ENCODE peak calls at places on chromosomes 3 and 15, in seven cellular contexts. U, V, H, R, B, D and F are unnamed samples.

GRCh38 chr15:68578175-68578959 is 426 bp upstream of the CORO2B start:
- DNase-seq in U (peak), V (peak), H (peak), R (peak), B (peak), D (peak), F (no peak)

GRCh38 chr3:129723558-129724324 is 117.3 kb upstream of the PLXND1 start:
- DNase-seq in U (no peak), V (no peak), H (no peak), R (no peak), B (no peak), D (no peak), F (no peak)

GRCh38 chr3:76554717-76555116 is 485.2 kb upstream of the ROBO2 start:
- DNase-seq in U (no peak), V (no peak), H (no peak), R (no peak), B (no peak), D (no peak), F (no peak)

GRCh38 chr3:79490165-79491028 is 277.4 kb downstream of the ROBO1 start:
- DNase-seq in U (no peak), V (no peak), H (no peak), R (no peak), B (no peak), D (no peak), F (no peak)

GRCh38 chr3:54355795-54356194 is 233.4 kb downstream of the CACNA2D3 start:
- DNase-seq in U (no peak), V (no peak), H (no peak), R (no peak), B (no peak), D (no peak), F (no peak)

GRCh38 chr15:85875756-85876155 is 81.0 kb upstream of the KLHL25 start:
- DNase-seq in U (no peak), V (no peak), H (peak), R (no peak), B (no peak), D (no peak), F (no peak)

GRCh38 chr3:44913868-44914468 is 39.6 kb downstream of the TGM4 start:
- DNase-seq in U (peak), V (peak), H (peak), R (peak), B (peak), D (peak), F (peak)

GRCh38 chr3:99929409-99930139 is 111.9 kb downstream of the CMSS1 start:
- DNase-seq in U (no peak), V (no peak), H (no peak), R (no peak), B (no peak), D (no peak), F (no peak)

GRCh38 chr3:46858996-46859710 is 4.1 kb downstream of the MYL3 start:
- DNase-seq in U (no peak), V (no peak), H (no peak), R (peak), B (no peak), D (no peak), F (no peak)

GRCh38 chr15:65550681-65551098 is 20.4 kb downstream of the HACD3 start:
- DNase-seq in U (no peak), V (no peak), H (no peak), R (no peak), B (no peak), D (no peak), F (no peak)

GRCh38 chr3:123767020-123767394 is 117.1 kb downstream of the MYLK start:
- DNase-seq in U (no peak), V (no peak), H (no peak), R (no peak), B (no peak), D (no peak), F (no peak)

GRCh38 chr15:96064351-96064756 is 266.1 kb upstream of the NR2F2 start:
- DNase-seq in U (no peak), V (peak), H (no peak), R (no peak), B (no peak), D (no peak), F (peak)

GRCh38 chr15:75215107-75216004 is 13.7 kb downstream of the C15orf39 start:
- DNase-seq in U (no peak), V (no peak), H (no peak), R (no peak), B (no peak), D (no peak), F (no peak)

GRCh38 chr3:71468311-71469130 is 115.0 kb downstream of the FOXP1 start:
- DNase-seq in U (no peak), V (no peak), H (no peak), R (no peak), B (no peak), D (no peak), F (no peak)

GRCh38 chr3:58474348-58474911 is 17.5 kb upstream of the KCTD6 start:
- DNase-seq in U (no peak), V (no peak), H (no peak), R (no peak), B (peak), D (peak), F (no peak)

GRCh38 chr15:66761723-66762595 is 59.9 kb downstream of the SMAD6 start:
- DNase-seq in U (no peak), V (no peak), H (no peak), R (no peak), B (no peak), D (no peak), F (no peak)

GRCh38 chr15:38587214-38587613 is 22.6 kb upstream of the RASGRP1 start:
- DNase-seq in U (no peak), V (no peak), H (no peak), R (no peak), B (no peak), D (no peak), F (no peak)

GRCh38 chr15:29018406-29018805 is 132.6 kb downstream of the APBA2 start:
- DNase-seq in U (no peak), V (no peak), H (peak), R (no peak), B (no peak), D (peak), F (no peak)

GRCh38 chr15:71888797-71889196 is 78.4 kb downstream of the NR2E3 start:
- DNase-seq in U (no peak), V (no peak), H (no peak), R (no peak), B (no peak), D (no peak), F (no peak)

GRCh38 chr15:69648775-69649735 is 196.4 kb downstream of the RPLP1 start:
- DNase-seq in U (no peak), V (no peak), H (no peak), R (no peak), B (no peak), D (no peak), F (no peak)

GRCh38 chr15:73650387-73651126 is 17.4 kb upstream of the NPTN start:
- DNase-seq in U (no peak), V (no peak), H (no peak), R (no peak), B (no peak), D (no peak), F (no peak)

GRCh38 chr15:63491979-63492378 is 12.4 kb upstream of the USP3 start:
- DNase-seq in U (no peak), V (no peak), H (no peak), R (no peak), B (no peak), D (no peak), F (no peak)

GRCh38 chr3:152302521-152303021 is 33.8 kb downstream of the MBNL1 start:
- DNase-seq in U (no peak), V (no peak), H (peak), R (no peak), B (no peak), D (no peak), F (no peak)

GRCh38 chr15:51577907-51578306 is 44.7 kb downstream of the DMXL2 start:
- DNase-seq in U (no peak), V (no peak), H (no peak), R (no peak), B (no peak), D (no peak), F (no peak)

GRCh38 chr3:40120816-40121215 is 188.7 kb upstream of the EIF1B start:
- DNase-seq in U (no peak), V (no peak), H (peak), R (peak), B (no peak), D (no peak), F (no peak)

GRCh38 chr3:65996605-65997004 is 42.1 kb downstream of the MAGI1 start:
- DNase-seq in U (no peak), V (no peak), H (no peak), R (no peak), B (no peak), D (no peak), F (peak)

GRCh38 chr3:141876381-141876890 is at the start of gene ATP1B3:
- DNase-seq in U (peak), V (peak), H (peak), R (peak), B (peak), D (peak), F (peak)

GRCh38 chr3:13399603-13400002 is 20.5 kb downstream of the NUP210 start:
- DNase-seq in U (no peak), V (no peak), H (no peak), R (no peak), B (no peak), D (no peak), F (no peak)

GRCh38 chr15:53837263-53837662 is 77.8 kb upstream of the WDR72 start:
- DNase-seq in U (no peak), V (no peak), H (peak), R (no peak), B (no peak), D (peak), F (no peak)

GRCh38 chr15:75227663-75228280 is 26.1 kb downstream of the C15orf39 start:
- DNase-seq in U (no peak), V (peak), H (no peak), R (no peak), B (no peak), D (no peak), F (no peak)

GRCh38 chr3:46848271-46849097 is 14.8 kb downstream of the MYL3 start:
- DNase-seq in U (peak), V (peak), H (no peak), R (peak), B (no peak), D (no peak), F (no peak)